ENCODE peak calls at places on chromosomes 12 and 14, in six cellular contexts. One of them, this sample, is unnamed.

GRCh38 chr12:76790564-76791552 is 26.9 kb downstream of the ZDHHC17 start:
- DNase-seq in HCT116: peak
- DNase-seq in A549: peak
- DNase-seq in testis: no peak
- DNase-seq in heart left ventricle: no peak
- DNase-seq in stomach: no peak
- DNase-seq in this sample: no peak

GRCh38 chr14:28773176-28773575 is 6.6 kb downstream of the FOXG1 start:
- DNase-seq in HCT116: no peak
- DNase-seq in A549: no peak
- DNase-seq in stomach: no peak
- DNase-seq in heart left ventricle: no peak
- DNase-seq in testis: no peak
- DNase-seq in this sample: no peak

GRCh38 chr14:101193126-101193844 is 289.8 kb upstream of the RTL1 start:
- DNase-seq in HCT116: no peak
- DNase-seq in A549: no peak
- DNase-seq in heart left ventricle: no peak
- DNase-seq in testis: no peak
- DNase-seq in stomach: peak
- DNase-seq in this sample: no peak

GRCh38 chr12:123118397-123118945 is 32.4 kb downstream of the PITPNM2 start:
- DNase-seq in HCT116: no peak
- DNase-seq in A549: no peak
- DNase-seq in testis: no peak
- DNase-seq in heart left ventricle: no peak
- DNase-seq in stomach: no peak
- DNase-seq in this sample: no peak

GRCh38 chr14:79016828-79017505 is 846.8 kb downstream of the NRXN3 start:
- DNase-seq in stomach: no peak
- DNase-seq in heart left ventricle: no peak
- DNase-seq in HCT116: no peak
- DNase-seq in testis: no peak
- DNase-seq in A549: peak
- DNase-seq in this sample: peak

GRCh38 chr14:63981569-63981968 is 128.8 kb downstream of the SYNE2 start:
- DNase-seq in testis: no peak
- DNase-seq in A549: no peak
- DNase-seq in heart left ventricle: no peak
- DNase-seq in HCT116: no peak
- DNase-seq in stomach: no peak
- DNase-seq in this sample: no peak

GRCh38 chr14:101496779-101497420 is 64.4 kb upstream of the DIO3 start:
- DNase-seq in heart left ventricle: no peak
- DNase-seq in HCT116: no peak
- DNase-seq in testis: peak
- DNase-seq in A549: no peak
- DNase-seq in stomach: peak
- DNase-seq in this sample: no peak

GRCh38 chr12:49092086-49092815 is 2.4 kb downstream of the DHH start:
- DNase-seq in heart left ventricle: peak
- DNase-seq in testis: peak
- DNase-seq in A549: peak
- DNase-seq in stomach: no peak
- DNase-seq in HCT116: no peak
- DNase-seq in this sample: no peak

GRCh38 chr12:106081606-106082005 is 57.1 kb downstream of the NUAK1 start:
- DNase-seq in HCT116: no peak
- DNase-seq in testis: no peak
- DNase-seq in stomach: no peak
- DNase-seq in A549: no peak
- DNase-seq in heart left ventricle: no peak
- DNase-seq in this sample: no peak

GRCh38 chr12:52050771-52051541 is at the start of gene NR4A1:
- DNase-seq in testis: peak
- DNase-seq in heart left ventricle: peak
- DNase-seq in A549: peak
- DNase-seq in HCT116: peak
- DNase-seq in stomach: peak
- DNase-seq in this sample: peak

GRCh38 chr14:55126932-55127490 is 2.0 kb upstream of the LGALS3 start:
- DNase-seq in stomach: no peak
- DNase-seq in HCT116: no peak
- DNase-seq in heart left ventricle: no peak
- DNase-seq in A549: no peak
- DNase-seq in testis: no peak
- DNase-seq in this sample: no peak

GRCh38 chr14:35617500-35617899 is 83.5 kb downstream of the INSM2 start:
- DNase-seq in stomach: no peak
- DNase-seq in testis: no peak
- DNase-seq in heart left ventricle: no peak
- DNase-seq in A549: no peak
- DNase-seq in HCT116: no peak
- DNase-seq in this sample: no peak

GRCh38 chr12:25829192-25829591 is 129.3 kb upstream of the RASSF8 start:
- DNase-seq in A549: peak
- DNase-seq in HCT116: no peak
- DNase-seq in heart left ventricle: no peak
- DNase-seq in stomach: no peak
- DNase-seq in testis: no peak
- DNase-seq in this sample: peak

GRCh38 chr12:91460457-91460856 is 277.8 kb upstream of the DCN start:
- DNase-seq in testis: no peak
- DNase-seq in stomach: no peak
- DNase-seq in A549: no peak
- DNase-seq in HCT116: no peak
- DNase-seq in heart left ventricle: no peak
- DNase-seq in this sample: no peak

GRCh38 chr12:6823161-6824084 is 1.8 kb downstream of the GPR162 start:
- DNase-seq in testis: no peak
- DNase-seq in HCT116: no peak
- DNase-seq in A549: no peak
- DNase-seq in stomach: no peak
- DNase-seq in heart left ventricle: no peak
- DNase-seq in this sample: no peak

GRCh38 chr12:127133675-127134335 is 1133.2 kb upstream of the TMEM132C start:
- DNase-seq in stomach: no peak
- DNase-seq in testis: no peak
- DNase-seq in heart left ventricle: no peak
- DNase-seq in A549: no peak
- DNase-seq in HCT116: no peak
- DNase-seq in this sample: no peak

GRCh38 chr12:82357845-82358199 is 365 bp downstream of the CCDC59 start:
- DNase-seq in testis: no peak
- DNase-seq in A549: peak
- DNase-seq in HCT116: no peak
- DNase-seq in stomach: no peak
- DNase-seq in heart left ventricle: no peak
- DNase-seq in this sample: no peak

GRCh38 chr14:34051966-34052657 is 101.2 kb upstream of the EGLN3 start:
- DNase-seq in heart left ventricle: no peak
- DNase-seq in HCT116: peak
- DNase-seq in A549: peak
- DNase-seq in testis: no peak
- DNase-seq in stomach: no peak
- DNase-seq in this sample: peak

GRCh38 chr12:29463198-29463597 is 34.3 kb downstream of the OVCH1 start:
- DNase-seq in stomach: no peak
- DNase-seq in heart left ventricle: no peak
- DNase-seq in HCT116: no peak
- DNase-seq in testis: no peak
- DNase-seq in A549: no peak
- DNase-seq in this sample: no peak

GRCh38 chr14:33847066-33847465 is 103.8 kb downstream of the EGLN3 start:
- DNase-seq in heart left ventricle: no peak
- DNase-seq in testis: no peak
- DNase-seq in stomach: no peak
- DNase-seq in HCT116: no peak
- DNase-seq in A549: no peak
- DNase-seq in this sample: no peak

GRCh38 chr14:71574976-71575375 is 357.3 kb upstream of the RGS6 start:
- DNase-seq in heart left ventricle: no peak
- DNase-seq in testis: peak
- DNase-seq in stomach: no peak
- DNase-seq in HCT116: no peak
- DNase-seq in A549: peak
- DNase-seq in this sample: peak

GRCh38 chr12:22919883-22920282 is 294.9 kb downstream of the ETNK1 start:
- DNase-seq in A549: no peak
- DNase-seq in heart left ventricle: no peak
- DNase-seq in stomach: no peak
- DNase-seq in testis: no peak
- DNase-seq in HCT116: no peak
- DNase-seq in this sample: no peak

GRCh38 chr14:95196268-95196667 is 38.9 kb upstream of the DICER1 start:
- DNase-seq in stomach: no peak
- DNase-seq in A549: peak
- DNase-seq in heart left ventricle: no peak
- DNase-seq in testis: no peak
- DNase-seq in HCT116: peak
- DNase-seq in this sample: no peak

GRCh38 chr12:103929051-103929908 is 930 bp upstream of the HSP90B1 start:
- DNase-seq in HCT116: peak
- DNase-seq in stomach: peak
- DNase-seq in A549: peak
- DNase-seq in testis: peak
- DNase-seq in heart left ventricle: peak
- DNase-seq in this sample: peak
- TF ChIP-seq POLR2A in HCT116: peak
- TF ChIP-seq POLR2A in stomach: no peak
- TF ChIP-seq POLR2A in A549: peak
- TF ChIP-seq POLR2A in testis: no peak
- TF ChIP-seq POLR2A in heart left ventricle: peak
- TF ChIP-seq POLR2A in this sample: peak

GRCh38 chr12:12561305-12562015 is 1.2 kb downstream of the DUSP16 start:
- DNase-seq in heart left ventricle: peak
- DNase-seq in testis: peak
- DNase-seq in stomach: peak
- DNase-seq in A549: peak
- DNase-seq in HCT116: no peak
- DNase-seq in this sample: peak
- TF ChIP-seq POLR2A in heart left ventricle: peak
- TF ChIP-seq POLR2A in testis: no peak
- TF ChIP-seq POLR2A in stomach: no peak
- TF ChIP-seq POLR2A in A549: peak
- TF ChIP-seq POLR2A in HCT116: no peak
- TF ChIP-seq POLR2A in this sample: peak

DNA sequence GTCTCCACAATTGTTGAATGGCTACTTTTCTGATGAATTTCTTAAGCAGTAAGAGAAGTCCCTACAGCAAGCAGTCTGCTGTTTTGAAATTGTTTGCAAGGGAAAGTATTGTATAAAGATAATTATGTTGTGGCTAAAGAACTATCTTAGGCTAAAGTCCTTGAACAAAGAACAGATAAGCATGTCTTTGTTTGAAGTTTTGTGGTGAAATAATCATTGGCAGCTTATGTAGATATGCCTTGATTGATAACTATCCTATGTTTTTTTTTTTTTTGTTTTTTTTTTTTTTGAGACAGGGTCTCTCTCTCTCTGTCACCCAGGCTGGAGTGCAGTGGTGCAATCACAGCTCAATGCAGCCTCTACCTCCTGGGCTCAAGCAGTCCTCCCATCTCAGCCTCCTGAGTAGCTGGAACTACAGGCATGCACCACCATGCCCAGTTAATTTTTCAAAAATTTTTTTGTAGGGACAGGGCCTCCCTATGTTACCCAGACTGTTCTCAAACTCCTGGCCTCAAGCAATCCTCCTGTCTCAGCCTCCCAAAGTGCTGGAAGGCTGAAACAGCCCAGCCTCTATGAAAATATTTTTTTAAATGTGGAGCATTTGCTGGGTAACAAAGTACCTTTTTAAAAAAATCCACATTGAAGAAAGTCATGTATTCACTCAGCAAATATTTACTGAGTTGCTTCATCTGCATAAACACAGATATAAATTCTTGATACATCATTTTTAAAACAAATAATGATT is 80.8 kb downstream of the LLPH start:
- DNase-seq in HCT116: no peak
- DNase-seq in heart left ventricle: no peak
- DNase-seq in testis: no peak
- DNase-seq in stomach: no peak
- DNase-seq in A549: no peak
- DNase-seq in this sample: no peak
- TF ChIP-seq POLR2A in HCT116: no peak
- TF ChIP-seq POLR2A in heart left ventricle: no peak
- TF ChIP-seq POLR2A in testis: no peak
- TF ChIP-seq POLR2A in stomach: no peak
- TF ChIP-seq POLR2A in A549: no peak
- TF ChIP-seq POLR2A in this sample: no peak

GRCh38 chr14:75063491-75064204 is at the start of gene ACYP1:
- DNase-seq in testis: peak
- DNase-seq in stomach: peak
- DNase-seq in A549: peak
- DNase-seq in HCT116: peak
- DNase-seq in heart left ventricle: peak
- DNase-seq in this sample: peak
- TF ChIP-seq POLR2A in testis: no peak
- TF ChIP-seq POLR2A in stomach: no peak
- TF ChIP-seq POLR2A in A549: peak
- TF ChIP-seq POLR2A in HCT116: peak
- TF ChIP-seq POLR2A in heart left ventricle: no peak
- TF ChIP-seq POLR2A in this sample: peak

DNA sequence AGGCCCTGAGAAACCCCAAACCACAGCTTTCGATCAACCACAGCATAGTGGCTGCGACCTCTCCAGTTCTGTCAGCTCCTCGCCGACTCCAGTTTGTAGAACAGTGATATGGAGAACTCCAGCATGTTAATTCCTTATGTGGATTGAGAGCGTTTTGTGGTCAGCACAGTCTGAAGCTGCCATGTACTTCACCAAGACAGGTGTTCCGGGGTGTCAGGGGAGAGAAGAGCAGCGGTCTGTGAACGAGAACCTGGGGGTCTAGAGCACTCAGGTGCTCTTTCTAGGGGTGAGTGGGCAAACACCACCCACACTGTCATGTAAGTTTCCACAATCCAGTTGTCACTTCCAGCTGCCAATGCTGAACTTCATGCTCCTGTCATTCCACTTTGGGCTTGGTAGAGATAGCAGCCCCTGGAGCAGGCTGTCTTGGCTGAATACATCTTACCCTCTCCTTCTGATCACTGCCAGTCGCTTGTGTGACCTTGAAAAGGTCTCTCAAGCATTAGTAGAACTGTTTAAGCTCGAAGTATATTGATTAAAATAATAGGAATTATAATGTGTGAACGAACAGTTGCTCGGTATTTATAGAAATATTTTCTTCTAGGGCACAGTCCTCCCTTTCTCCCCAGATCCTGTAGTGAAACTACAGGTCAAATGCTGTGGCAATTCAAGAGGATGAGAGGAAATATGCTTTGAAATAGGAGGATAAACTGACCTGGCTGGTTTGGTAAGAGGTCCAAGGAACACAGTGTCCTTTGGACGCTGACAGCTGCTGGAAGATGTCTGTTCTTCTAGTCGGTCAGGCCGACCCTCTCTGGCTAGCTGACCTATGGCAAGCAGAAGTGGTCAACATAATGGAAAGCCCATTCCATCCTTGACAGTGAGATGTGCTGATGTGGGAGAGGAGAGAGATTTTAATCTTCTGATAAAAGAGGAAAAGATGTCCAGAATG is 15.8 kb upstream of the MAX start:
- DNase-seq in A549: no peak
- DNase-seq in heart left ventricle: no peak
- DNase-seq in testis: peak
- DNase-seq in HCT116: no peak
- DNase-seq in stomach: no peak
- DNase-seq in this sample: no peak
- TF ChIP-seq POLR2A in A549: no peak
- TF ChIP-seq POLR2A in heart left ventricle: no peak
- TF ChIP-seq POLR2A in testis: no peak
- TF ChIP-seq POLR2A in HCT116: no peak
- TF ChIP-seq POLR2A in stomach: no peak
- TF ChIP-seq POLR2A in this sample: no peak

This sample was measured in H54.